ENCODE peak calls at places on chromosomes 4 and X, in ten cellular contexts. B is AG04449, Q is prostate gland, Z is OCI-LY7, I is RWPE1, D is astrocyte of the spinal cord, O is AG09319, P is glutamatergic neuron, F is mesothelial cell of epicardium, T is brain microvascular endothelial cell. U is an unnamed sample.

GRCh38 chr4:85430697-85431096 is 44.3 kb upstream of the ARHGAP24 start:
- DNase-seq in B (no peak), Q (no peak), Z (no peak), I (no peak), D (no peak), O (no peak), P (no peak), F (no peak), T (no peak), U (no peak)

GRCh38 chr4:143026459-143027170 is 158.1 kb upstream of the USP38 start:
- DNase-seq in B (no peak), Q (no peak), Z (no peak), I (no peak), D (no peak), O (no peak), P (no peak), F (no peak), T (no peak), U (no peak)

GRCh38 chrX:66677430-66677829 is 38.6 kb upstream of the EDA2R start:
- DNase-seq in B (no peak), Q (no peak), Z (no peak), I (no peak), D (peak), O (no peak), P (no peak), F (no peak), T (peak), U (no peak)

GRCh38 chr4:108396900-108397299 is 223.5 kb upstream of the RPL34 start:
- DNase-seq in B (no peak), Q (no peak), Z (no peak), I (peak), D (no peak), O (no peak), P (no peak), F (no peak), T (no peak), U (no peak)

GRCh38 chr4:94870151-94870550 is 112.4 kb downstream of the BMPR1B start:
- DNase-seq in B (no peak), Q (no peak), Z (no peak), I (no peak), D (no peak), O (no peak), P (no peak), F (no peak), T (no peak), U (no peak)

GRCh38 chr4:67934628-67935027 is 28.7 kb downstream of the TMPRSS11A start:
- DNase-seq in B (no peak), Q (no peak), Z (no peak), I (no peak), D (no peak), O (no peak), P (no peak), F (no peak), T (no peak), U (no peak)

GRCh38 chr4:38889143-38889542 is 21.5 kb downstream of the FAM114A1 start:
- DNase-seq in B (no peak), Q (no peak), Z (no peak), I (peak), D (peak), O (no peak), P (no peak), F (no peak), T (peak), U (no peak)

GRCh38 chr4:143512978-143513313 is 556 bp upstream of the SMARCA5 start:
- DNase-seq in B (no peak), Q (no peak), Z (no peak), I (no peak), D (no peak), O (no peak), P (no peak), F (no peak), T (no peak), U (no peak)

GRCh38 chr4:87375719-87376291 is 15.2 kb downstream of the HSD17B11 start:
- DNase-seq in B (peak), Q (peak), Z (peak), I (peak), D (peak), O (peak), P (no peak), F (no peak), T (peak), U (no peak)

GRCh38 chr4:47704693-47705325 is 133.1 kb downstream of the CORIN start:
- DNase-seq in B (no peak), Q (peak), Z (peak), I (peak), D (peak), O (no peak), P (peak), F (no peak), T (peak), U (no peak)

GRCh38 chr4:8838911-8839431 is 32.7 kb downstream of the HMX1 start:
- DNase-seq in B (no peak), Q (no peak), Z (no peak), I (no peak), D (no peak), O (no peak), P (no peak), F (no peak), T (no peak), U (no peak)

GRCh38 chr4:86223472-86223871 is 136.4 kb downstream of the MAPK10 start:
- DNase-seq in B (no peak), Q (no peak), Z (peak), I (peak), D (peak), O (no peak), P (no peak), F (no peak), T (peak), U (no peak)

GRCh38 chr4:2685541-2685940 is 70.6 kb downstream of the TNIP2 start:
- DNase-seq in B (no peak), Q (no peak), Z (no peak), I (no peak), D (no peak), O (no peak), P (no peak), F (no peak), T (no peak), U (no peak)

GRCh38 chr4:128700659-128701350 is 108.7 kb upstream of the JADE1 start:
- DNase-seq in B (no peak), Q (no peak), Z (no peak), I (no peak), D (peak), O (no peak), P (no peak), F (no peak), T (no peak), U (no peak)

GRCh38 chr4:18404642-18405041 is 383.1 kb upstream of the LCORL start:
- DNase-seq in B (no peak), Q (no peak), Z (no peak), I (no peak), D (no peak), O (no peak), P (no peak), F (no peak), T (no peak), U (no peak)

GRCh38 chrX:10477525-10477924 is 142.9 kb downstream of the MID1 start:
- DNase-seq in B (no peak), Q (no peak), Z (no peak), I (no peak), D (no peak), O (no peak), P (no peak), F (no peak), T (no peak), U (no peak)

GRCh38 chrX:117305168-117305766 is 811.3 kb downstream of the KLHL13 start:
- DNase-seq in B (no peak), Q (no peak), Z (no peak), I (no peak), D (no peak), O (no peak), P (no peak), F (no peak), T (no peak), U (no peak)

GRCh38 chrX:7815166-7815565 is 27.8 kb upstream of the VCX start:
- DNase-seq in B (no peak), Q (no peak), Z (no peak), I (no peak), D (no peak), O (no peak), P (no peak), F (no peak), T (no peak), U (no peak)

GRCh38 chr4:29153642-29154041 is 1566.5 kb upstream of the PCDH7 start:
- DNase-seq in B (no peak), Q (no peak), Z (no peak), I (no peak), D (no peak), O (no peak), P (no peak), F (no peak), T (no peak), U (no peak)

GRCh38 chr4:85823295-85823694 is 348.3 kb downstream of the ARHGAP24 start:
- DNase-seq in B (no peak), Q (no peak), Z (no peak), I (no peak), D (peak), O (no peak), P (peak), F (no peak), T (no peak), U (no peak)

DNA sequence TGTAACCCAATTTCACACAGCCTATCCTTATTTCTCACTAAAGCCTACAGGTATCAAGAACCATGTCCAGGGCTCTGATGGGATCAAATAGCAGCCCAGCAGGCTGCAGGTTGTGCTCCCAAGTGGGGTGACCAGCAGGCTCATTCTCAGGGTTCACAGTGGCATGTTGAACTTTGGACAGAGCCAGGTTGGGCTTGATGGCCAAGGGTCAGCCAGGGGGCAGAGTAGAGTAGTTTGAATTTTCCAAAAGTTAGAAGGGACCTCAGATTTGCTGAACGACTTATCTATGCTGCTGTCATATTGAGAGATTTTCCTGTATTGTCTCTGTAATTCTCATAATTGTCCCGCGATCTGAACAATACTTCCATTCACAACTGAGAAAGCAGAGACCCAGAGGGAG is 310.8 kb upstream of the BOD1L1 start:
- DNase-seq in B (no peak), Q (no peak), Z (no peak), I (no peak), D (no peak), O (no peak), P (no peak), F (no peak), T (no peak), U (no peak)
- TF ChIP-seq CTCF in B (no peak), Q (no peak), Z (no peak), I (no peak), D (no peak), O (no peak), P (no peak), F (no peak), T (no peak), U (no peak)

GRCh38 chr4:1345905-1346780 is 865 bp upstream of the UVSSA start:
- DNase-seq in B (no peak), Q (peak), Z (peak), I (peak), D (peak), O (no peak), P (peak), F (peak), T (peak), U (no peak)
- TF ChIP-seq CTCF in B (peak), Q (peak), Z (peak), I (peak), D (peak), O (no peak), P (no peak), F (no peak), T (no peak), U (no peak)

DNA sequence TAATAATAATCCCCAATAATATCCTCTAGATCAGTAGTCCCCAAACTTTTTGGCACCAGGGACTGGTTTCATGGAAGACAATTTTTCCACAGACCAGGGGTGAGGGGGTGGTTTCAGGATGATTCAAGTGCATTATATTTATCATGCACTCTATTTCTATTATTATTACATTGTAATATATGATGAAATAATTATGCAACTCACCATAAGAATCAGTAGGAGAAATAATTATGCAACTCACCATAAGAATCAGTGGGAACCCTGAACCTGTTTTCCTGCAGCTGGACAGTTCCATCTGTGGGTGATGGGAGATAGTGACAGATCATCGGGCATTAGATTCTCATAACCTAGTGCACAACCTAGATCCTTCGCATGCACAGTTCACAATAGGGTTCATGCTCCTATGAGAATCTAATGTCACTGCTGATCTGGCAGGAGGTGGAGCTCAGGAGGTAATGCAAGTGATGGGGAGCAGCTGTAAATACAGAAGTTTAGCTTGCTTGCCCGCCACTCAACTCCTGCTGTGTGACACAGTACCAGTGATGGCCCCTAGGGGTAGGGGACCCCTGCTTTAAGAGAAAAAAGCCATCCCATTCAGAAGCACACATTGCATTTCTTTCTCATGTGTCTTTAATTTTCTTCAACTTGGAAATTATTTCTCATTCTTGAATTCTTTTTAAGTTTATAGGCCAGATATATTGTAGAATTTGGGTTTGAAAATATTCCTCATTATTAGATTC is 16.0 kb upstream of the SH3RF1 start:
- DNase-seq in B (no peak), Q (no peak), Z (no peak), I (no peak), D (no peak), O (no peak), P (no peak), F (no peak), T (no peak), U (no peak)
- TF ChIP-seq CTCF in B (no peak), Q (no peak), Z (peak), I (no peak), D (no peak), O (no peak), P (peak), F (peak), T (peak), U (no peak)

GRCh38 chrX:22665818-22666217 is 333.9 kb upstream of the DDX53 start:
- DNase-seq in B (no peak), Q (no peak), Z (no peak), I (no peak), D (no peak), O (no peak), P (no peak), F (no peak), T (no peak), U (no peak)

GRCh38 chrX:22664826-22665225 is 334.9 kb upstream of the DDX53 start:
- DNase-seq in B (no peak), Q (no peak), Z (no peak), I (no peak), D (no peak), O (no peak), P (no peak), F (no peak), T (no peak), U (no peak)

GRCh38 chrX:22660756-22661155 is 339.0 kb upstream of the DDX53 start:
- DNase-seq in B (no peak), Q (no peak), Z (no peak), I (no peak), D (peak), O (no peak), P (no peak), F (no peak), T (no peak), U (no peak)

GRCh38 chrX:22662776-22663175 is 337.0 kb upstream of the DDX53 start:
- DNase-seq in B (no peak), Q (no peak), Z (no peak), I (peak), D (no peak), O (no peak), P (no peak), F (no peak), T (no peak), U (no peak)

GRCh38 chrX:22666441-22666840 is 333.3 kb upstream of the DDX53 start:
- DNase-seq in B (no peak), Q (no peak), Z (peak), I (no peak), D (peak), O (no peak), P (peak), F (no peak), T (peak), U (no peak)
- TF ChIP-seq CTCF in B (no peak), Q (no peak), Z (no peak), I (no peak), D (peak), O (peak), P (peak), F (no peak), T (peak), U (no peak)

DNA sequence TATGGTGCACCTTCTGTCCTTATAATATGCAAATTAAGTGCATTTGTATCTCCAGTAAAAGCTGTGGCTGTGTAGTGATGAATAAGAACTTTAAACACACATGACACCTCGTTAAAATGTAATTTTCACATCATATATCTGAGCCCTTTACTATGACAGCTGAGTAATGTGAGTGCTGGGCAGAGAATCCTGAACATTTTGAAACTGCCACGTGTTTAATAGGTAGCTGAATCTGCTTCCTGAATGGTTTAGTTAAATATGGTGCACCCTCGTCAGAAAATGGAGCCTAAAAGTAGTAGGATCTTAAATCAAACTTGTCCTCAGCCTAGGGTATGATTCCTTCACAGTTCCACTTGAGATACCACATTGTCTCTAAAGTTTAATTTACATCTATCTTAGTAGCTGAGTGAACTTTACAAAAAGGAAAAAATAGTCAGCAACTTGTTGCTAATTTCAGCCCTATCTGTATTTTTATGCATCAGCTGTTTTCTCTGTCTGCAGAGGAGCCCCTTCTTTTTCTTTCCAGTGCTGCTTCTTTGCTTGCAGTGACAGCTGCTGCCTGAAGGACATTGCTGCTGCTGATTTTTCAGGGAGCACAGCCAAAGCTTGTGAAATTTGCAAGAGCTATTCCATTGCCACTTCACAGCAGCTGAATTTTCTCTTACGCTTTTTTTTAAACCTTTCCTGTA is 541.0 kb downstream of the ADGRL3 start:
- DNase-seq in B (no peak), Q (no peak), Z (no peak), I (no peak), D (no peak), O (no peak), P (no peak), F (no peak), T (no peak), U (no peak)
- TF ChIP-seq CTCF in B (no peak), Q (no peak), Z (no peak), I (no peak), D (no peak), O (no peak), P (peak), F (no peak), T (peak), U (no peak)

GRCh38 chrX:47644557-47645091 is 5.7 kb downstream of the ELK1 start:
- DNase-seq in B (no peak), Q (no peak), Z (no peak), I (no peak), D (no peak), O (no peak), P (no peak), F (no peak), T (no peak), U (no peak)
- TF ChIP-seq CTCF in B (peak), Q (peak), Z (no peak), I (peak), D (peak), O (peak), P (peak), F (peak), T (peak), U (no peak)

DNA sequence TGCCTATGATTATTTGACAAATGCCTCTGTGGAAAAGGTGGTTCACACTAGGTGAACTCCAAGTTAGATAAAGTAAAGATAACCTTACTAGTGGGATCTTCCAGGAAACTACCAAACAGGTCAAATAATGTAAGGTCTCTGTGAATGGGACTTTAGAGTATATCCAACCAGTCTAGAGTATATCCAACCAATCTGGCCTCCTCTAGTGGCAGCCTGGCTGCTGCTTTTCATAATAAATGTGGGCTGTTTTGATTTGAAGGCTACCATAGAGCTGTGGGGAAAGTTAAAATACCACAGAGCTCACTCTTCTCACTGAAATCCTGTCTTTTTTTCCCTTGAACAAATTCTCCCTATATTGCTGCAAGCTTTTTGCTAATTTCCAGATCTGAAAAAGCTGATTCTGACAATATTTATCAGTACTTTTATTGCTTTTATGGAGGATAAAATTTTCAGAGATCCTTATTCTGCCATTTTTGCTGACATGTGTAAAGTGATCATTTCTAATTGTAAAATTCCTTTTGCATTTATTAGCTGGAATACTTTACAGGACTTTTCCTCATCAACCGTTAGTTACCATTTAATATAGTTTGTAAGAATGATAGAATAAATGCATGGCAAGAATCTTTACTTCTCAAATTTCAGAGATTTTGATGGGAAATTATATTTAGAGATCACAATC is 111.3 kb downstream of the TET2 start:
- DNase-seq in B (no peak), Q (no peak), Z (no peak), I (no peak), D (no peak), O (no peak), P (no peak), F (no peak), T (no peak), U (no peak)
- TF ChIP-seq CTCF in B (no peak), Q (no peak), Z (no peak), I (no peak), D (peak), O (no peak), P (no peak), F (no peak), T (peak), U (no peak)

GRCh38 chr4:154982187-154983047 is 201.3 kb downstream of the RBM46 start:
- DNase-seq in B (no peak), Q (peak), Z (peak), I (peak), D (peak), O (peak), P (peak), F (peak), T (peak), U (no peak)
- TF ChIP-seq CTCF in B (peak), Q (peak), Z (peak), I (peak), D (peak), O (peak), P (peak), F (peak), T (peak), U (peak)